ENCODE peak calls at places on chromosome 10, in five cellular contexts. H is endodermal cell, Q is lung, F is hepatocyte, W is IMR-90. D is an unnamed sample.

GRCh38 chr10:53598914-53599313 is 826.3 kb upstream of the MBL2 start:
- DNase-seq in W (no peak), H (peak), F (no peak), Q (no peak), D (peak)

GRCh38 chr10:110576220-110576619 is 8.7 kb downstream of the SMC3 start:
- DNase-seq in Q (no peak), W (peak), H (no peak), F (no peak), D (no peak)

GRCh38 chr10:70856454-70856853 is 31.9 kb downstream of the PCBD1 start:
- DNase-seq in W (no peak), F (no peak), H (no peak), Q (no peak), D (no peak)

GRCh38 chr10:58919927-58920654 is 256.4 kb upstream of the PHYHIPL start:
- DNase-seq in F (no peak), Q (no peak), W (peak), H (no peak), D (no peak)

GRCh38 chr10:113436836-113437235 is 116.0 kb upstream of the HABP2 start:
- DNase-seq in Q (no peak), W (no peak), F (no peak), H (no peak), D (no peak)

GRCh38 chr10:103076996-103077395 is 116.1 kb downstream of the NT5C2 start:
- DNase-seq in H (no peak), Q (no peak), F (no peak), W (no peak), D (no peak)

GRCh38 chr10:21078410-21079329 is 181.6 kb upstream of the NEBL start:
- DNase-seq in Q (peak), F (peak), W (peak), H (peak), D (peak)

GRCh38 chr10:75272896-75273295 is 37.1 kb upstream of the COMTD1 start:
- DNase-seq in F (no peak), H (no peak), W (no peak), Q (no peak), D (peak)

GRCh38 chr10:104035107-104035816 is 50.4 kb downstream of the COL17A1 start:
- DNase-seq in H (peak), F (no peak), Q (no peak), W (no peak), D (peak)

GRCh38 chr10:87626422-87626892 is 33.2 kb upstream of the PAPSS2 start:
- DNase-seq in H (peak), Q (peak), W (no peak), F (no peak), D (peak)

GRCh38 chr10:77533887-77534278 is 103.7 kb downstream of the KCNMA1 start:
- DNase-seq in Q (no peak), F (no peak), W (no peak), H (no peak), D (no peak)

GRCh38 chr10:75127481-75127880 is 16.0 kb downstream of the SAMD8 start:
- DNase-seq in F (no peak), H (no peak), W (peak), Q (no peak), D (no peak)

GRCh38 chr10:25639646-25640045 is 294.4 kb upstream of the MYO3A start:
- DNase-seq in F (no peak), Q (no peak), H (no peak), W (no peak), D (peak)

GRCh38 chr10:125811251-125811650 is 11.8 kb downstream of the UROS start:
- DNase-seq in Q (no peak), H (no peak), W (no peak), F (no peak), D (no peak)

GRCh38 chr10:51709324-51709972 is 10.1 kb upstream of the CSTF2T start:
- DNase-seq in H (peak), W (no peak), F (no peak), Q (no peak), D (peak)
- H3K4me3 ChIP-seq in H (no peak), W (no peak), F (no peak), Q (no peak), D (no peak)

DNA sequence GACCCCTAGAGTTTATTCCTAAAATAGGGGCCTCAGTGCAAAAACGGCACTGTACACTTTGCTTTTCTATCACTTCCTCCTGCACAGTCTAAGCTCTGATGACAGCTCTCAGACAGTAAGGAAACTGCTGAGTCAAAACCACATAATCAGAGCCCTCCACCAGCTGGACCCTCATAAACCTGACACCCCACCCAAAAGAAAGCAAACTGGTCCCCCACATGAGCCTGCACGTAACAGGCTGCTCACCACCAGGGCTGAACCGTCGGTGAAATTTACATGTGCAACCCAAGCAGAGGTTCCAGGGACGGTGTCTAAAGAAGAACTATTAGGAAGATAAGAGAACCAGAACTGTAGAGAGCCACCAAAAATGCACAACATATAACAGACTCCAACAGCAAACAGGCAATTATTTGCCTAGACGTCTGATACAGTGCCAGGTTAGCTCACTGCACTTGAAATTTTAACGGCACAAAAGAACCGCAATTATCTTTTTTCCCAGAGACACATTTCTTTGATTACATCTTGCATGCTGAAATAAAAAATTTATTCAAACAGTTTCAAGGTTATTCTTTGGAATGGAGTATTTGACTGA is 19.6 kb downstream of the SGMS1 start:
- DNase-seq in Q (no peak), H (no peak), W (no peak), F (no peak), D (no peak)
- H3K4me3 ChIP-seq in Q (no peak), H (no peak), W (no peak), F (peak), D (no peak)

DNA sequence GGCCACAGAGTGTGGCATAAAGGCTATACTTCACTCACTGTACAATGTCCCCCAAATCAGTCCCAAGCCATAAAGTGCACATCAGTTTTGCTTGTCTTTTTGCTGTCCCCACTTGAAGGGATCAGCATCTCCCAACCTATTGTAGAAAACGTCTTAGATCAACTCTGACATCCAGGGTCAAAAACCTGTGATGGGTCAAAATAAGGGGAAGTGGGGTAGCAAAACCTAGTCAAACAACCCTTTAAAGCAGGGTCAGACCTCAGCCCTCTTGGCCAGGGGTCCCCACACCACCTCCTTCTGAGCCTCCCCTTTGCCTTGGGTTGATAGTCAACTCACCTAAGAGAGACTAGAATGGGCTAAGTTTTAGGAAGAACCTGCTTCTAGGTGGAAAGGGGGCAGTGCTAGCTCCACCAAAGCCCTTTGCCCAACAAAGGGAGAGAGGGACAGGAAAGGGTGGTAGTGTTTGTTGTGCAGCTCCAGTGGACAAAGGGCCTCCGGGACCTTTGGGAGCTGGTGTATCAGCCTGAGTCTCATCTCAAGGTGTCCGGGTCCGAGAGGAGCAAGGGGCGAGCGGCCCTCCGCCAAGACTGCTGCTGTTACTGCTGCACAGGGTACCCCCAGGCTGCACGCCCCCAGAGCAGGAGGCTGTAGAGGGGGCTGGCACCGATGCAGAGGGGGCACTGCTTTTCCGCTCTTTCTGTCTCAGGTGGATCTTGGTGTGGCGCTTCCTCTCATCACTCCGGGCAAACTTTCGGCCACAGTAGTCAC is 3.3 kb downstream of the EGR2 start:
- DNase-seq in F (no peak), W (no peak), H (no peak), Q (no peak), D (no peak)
- H3K4me3 ChIP-seq in F (no peak), W (no peak), H (no peak), Q (no peak), D (no peak)

GRCh38 chr10:7424315-7424714 is 13.5 kb upstream of the SFMBT2 start:
- DNase-seq in Q (no peak), H (peak), F (peak), W (no peak), D (no peak)

GRCh38 chr10:7426349-7426748 is 15.5 kb upstream of the SFMBT2 start:
- DNase-seq in W (no peak), H (no peak), Q (no peak), F (no peak), D (no peak)

GRCh38 chr10:7421519-7421918 is 10.7 kb upstream of the SFMBT2 start:
- DNase-seq in W (no peak), Q (no peak), F (no peak), H (no peak), D (no peak)

GRCh38 chr10:7425691-7426090 is 14.9 kb upstream of the SFMBT2 start:
- DNase-seq in W (no peak), H (no peak), Q (no peak), F (no peak), D (no peak)

GRCh38 chr10:7423521-7423920 is 12.7 kb upstream of the SFMBT2 start:
- DNase-seq in F (no peak), Q (no peak), H (peak), W (no peak), D (peak)
- H3K4me3 ChIP-seq in F (no peak), Q (no peak), H (peak), W (no peak), D (no peak)

DNA sequence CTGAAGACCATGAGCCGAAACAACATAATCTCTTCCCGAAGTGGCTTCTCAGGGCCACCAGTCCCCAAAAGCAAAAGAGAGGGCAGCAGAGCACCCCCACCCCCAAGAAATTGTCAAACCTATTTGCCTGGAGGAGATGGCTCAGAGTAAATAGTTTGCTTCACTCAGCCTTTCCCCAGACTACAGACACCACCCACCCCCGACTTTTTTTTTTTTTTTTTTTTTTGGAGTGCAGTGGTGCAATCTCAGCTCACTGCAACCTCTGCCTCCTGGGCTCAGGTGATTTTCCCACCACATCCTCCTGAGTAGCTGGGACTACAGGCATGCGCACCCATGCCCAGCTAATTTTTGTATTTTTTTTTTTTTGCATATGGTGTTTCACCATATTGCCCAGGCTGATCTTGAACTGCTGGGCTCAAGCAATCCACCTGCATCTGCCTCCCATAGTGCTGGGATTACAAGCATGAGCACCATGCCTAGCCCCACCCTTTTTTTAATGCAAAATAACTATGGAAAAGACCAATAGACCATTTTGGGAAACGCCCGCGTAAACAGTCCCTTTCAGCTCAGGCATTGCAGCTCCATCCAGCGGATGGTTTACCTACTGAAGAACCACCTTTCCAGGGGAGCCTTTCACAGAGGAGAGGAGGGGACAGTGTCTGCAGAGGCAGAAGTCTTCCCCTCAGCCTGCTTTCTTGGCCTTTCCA is 9.8 kb downstream of the ZMIZ1 start:
- DNase-seq in F (no peak), H (no peak), W (no peak), Q (no peak), D (no peak)
- H3K4me3 ChIP-seq in F (no peak), H (no peak), W (no peak), Q (no peak), D (no peak)

DNA sequence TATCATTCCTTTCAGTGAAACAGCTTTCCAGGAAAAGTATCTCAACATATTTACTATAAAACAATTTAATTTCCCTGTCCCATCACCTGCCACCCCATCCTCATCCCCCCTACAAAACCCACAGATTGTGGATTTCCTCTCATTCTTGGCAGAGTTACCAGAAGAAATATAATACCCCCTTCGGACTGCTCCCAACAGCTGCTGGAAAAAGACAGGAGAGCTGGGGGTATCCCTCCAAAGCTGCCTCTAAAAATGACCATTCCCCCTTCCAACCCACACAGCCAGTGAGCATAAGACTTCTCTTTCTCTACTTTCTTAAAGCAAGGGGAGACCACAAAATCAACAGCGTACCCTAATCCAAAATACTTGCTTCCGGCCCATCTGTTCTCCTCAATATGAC is 7.9 kb downstream of the FBXW4 start:
- DNase-seq in H (no peak), F (no peak), Q (no peak), W (no peak), D (no peak)
- H3K4me3 ChIP-seq in H (no peak), F (no peak), Q (no peak), W (no peak), D (no peak)

DNA sequence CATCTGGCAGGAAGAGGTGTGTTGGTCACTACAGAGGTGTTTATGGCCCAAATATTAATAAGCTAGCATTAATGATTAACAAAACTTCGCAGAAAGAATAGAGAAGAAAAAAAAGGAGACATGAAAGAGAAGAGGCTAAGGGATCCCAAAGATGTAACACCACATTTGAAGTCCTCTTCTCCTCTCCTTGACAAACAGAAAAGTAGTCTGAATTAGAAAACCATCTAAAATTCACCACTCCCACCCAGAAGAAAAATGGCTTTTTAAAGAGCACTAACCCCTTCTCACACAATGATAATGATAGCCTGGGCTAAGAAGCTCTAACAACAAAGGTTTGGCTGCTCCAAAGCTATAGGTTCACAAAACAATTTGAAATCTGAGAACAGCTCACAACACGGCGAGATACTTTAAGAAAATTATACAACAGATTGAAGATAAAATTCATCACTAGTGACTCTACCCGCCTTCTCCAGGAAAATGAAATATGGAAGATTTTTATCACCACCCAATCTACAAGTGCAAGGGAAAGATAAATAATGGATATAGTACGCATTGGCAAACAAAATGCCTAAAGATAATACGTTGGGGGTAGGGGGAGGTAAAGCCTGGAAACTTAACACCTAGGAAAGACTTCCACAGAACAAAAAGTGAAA is 7.4 kb downstream of the ITGB1 start:
- DNase-seq in F (no peak), Q (no peak), W (no peak), H (no peak), D (no peak)
- H3K4me3 ChIP-seq in F (no peak), Q (no peak), W (peak), H (peak), D (no peak)

D was measured in H7.